ENCODE peak calls at places on chromosomes 13 and 19, in nine cellular contexts. A, V, P, X, G, M, S, T and J are unnamed samples.
A peak's percentile ranks its signal among the peaks of the same experiment; 100 is the strongest.

GRCh38 chr19:42270346-42271044 is 1.4 kb downstream of the CIC start:
- DNase-seq in M (peak; percentile 71), V (peak; percentile 57), X (no peak), S (peak; percentile 94), G (no peak), P (peak; percentile 49), T (no peak), A (no peak), J (peak; percentile 37)

GRCh38 chr19:30062331-30063183 is 120.5 kb downstream of the URI1 start:
- DNase-seq in T (no peak), S (no peak), V (no peak), P (peak; percentile 49), A (no peak), G (no peak), M (no peak), X (no peak), J (no peak)

GRCh38 chr13:101627556-101627943 is 175.1 kb downstream of the ITGBL1 start:
- DNase-seq in M (peak; percentile 23), P (no peak), S (peak; percentile 40), A (no peak), V (peak; percentile 55), T (no peak), G (no peak), X (no peak), J (no peak)

GRCh38 chr19:5949792-5950305 is 28.1 kb downstream of the RANBP3 start:
- DNase-seq in A (no peak), M (peak; percentile 92), X (no peak), T (no peak), S (no peak), P (no peak), V (no peak), G (no peak), J (peak; percentile 95)

GRCh38 chr19:6318772-6319171 is 14.6 kb downstream of the ACER1 start:
- DNase-seq in G (no peak), T (no peak), A (no peak), V (peak; percentile 27), X (no peak), M (no peak), P (no peak), S (peak; percentile 50), J (no peak)

GRCh38 chr19:4969772-4970531 is 1.0 kb downstream of the KDM4B start:
- DNase-seq in M (peak; percentile 26), P (peak; percentile 47), S (peak; percentile 73), G (peak; percentile 32), X (no peak), A (no peak), T (peak; percentile 31), V (peak; percentile 51), J (peak; percentile 43)

GRCh38 chr13:50401721-50402510 is 386.7 kb downstream of the KCNRG start:
- DNase-seq in P (no peak), V (peak; percentile 59), X (no peak), S (peak; percentile 69), A (no peak), G (no peak), T (no peak), M (no peak), J (no peak)

GRCh38 chr13:49997935-49998334 is 1.1 kb downstream of the TRIM13 start:
- DNase-seq in T (no peak), P (no peak), G (peak; percentile 54), M (no peak), A (no peak), X (no peak), V (peak; percentile 18), S (peak; percentile 26), J (peak; percentile 16)

DNA sequence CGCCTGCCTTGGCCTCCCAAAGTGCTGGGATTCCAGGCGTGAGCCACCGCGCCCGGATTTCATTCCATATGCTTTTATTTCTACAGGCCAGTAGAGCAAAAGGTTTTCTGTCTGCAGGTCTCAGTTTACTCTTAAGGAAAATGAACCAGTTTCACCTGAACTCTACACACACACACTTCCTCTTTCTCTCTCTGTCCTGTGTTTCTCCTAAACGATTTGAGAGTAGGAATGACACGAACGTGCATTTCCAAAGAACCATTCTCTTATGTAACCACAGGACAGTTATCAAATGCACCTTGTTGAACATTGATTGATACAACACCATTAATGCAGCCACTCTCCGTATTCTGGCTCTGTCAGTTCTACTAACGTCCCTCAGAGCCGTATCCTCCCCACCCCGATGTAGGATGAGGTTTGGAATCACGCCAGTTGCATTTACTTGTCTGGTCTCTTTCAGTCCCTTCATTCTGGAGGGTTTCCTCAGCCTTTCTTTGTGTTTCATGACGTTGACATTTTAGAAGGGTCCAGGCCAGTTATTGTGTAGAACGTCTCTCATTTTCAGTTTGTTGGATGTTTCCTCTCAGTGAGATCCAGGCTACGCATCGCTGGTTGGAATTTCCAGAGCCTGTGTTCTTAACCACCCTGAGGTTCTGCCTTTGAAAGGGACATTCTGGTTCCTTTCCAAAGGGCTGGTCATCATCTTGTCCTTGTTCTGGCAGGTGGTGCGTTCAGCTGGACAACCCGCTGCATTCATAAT is 36.0 kb downstream of the BICRA start:
- DNase-seq in V (no peak), X (no peak), S (no peak), P (no peak), T (no peak), M (no peak), G (no peak), A (no peak), J (no peak)
- TF ChIP-seq EZH2phosphoT487 in V (no peak), X (no peak), S (no peak), P (no peak), T (no peak), M (no peak), G (no peak), A (no peak), J (no peak)

GRCh38 chr19:583198-583967 is 6.3 kb upstream of the HCN2 start:
- DNase-seq in G (no peak), P (no peak), X (no peak), A (no peak), M (no peak), T (no peak), S (no peak), V (no peak), J (no peak)

GRCh38 chr19:584240-585001 is 5.3 kb upstream of the HCN2 start:
- DNase-seq in P (peak; percentile 95), S (peak; percentile 58), V (peak; percentile 44), T (peak; percentile 82), X (no peak), A (peak; percentile 67), G (peak; percentile 81), M (peak; percentile 45), J (peak; percentile 65)

GRCh38 chr19:583968-584239 is 5.8 kb upstream of the HCN2 start:
- DNase-seq in X (no peak), P (no peak), T (no peak), A (no peak), G (peak; percentile 42), S (no peak), M (no peak), V (no peak), J (no peak)

GRCh38 chr19:581399-582111 is 8.1 kb upstream of the HCN2 start:
- DNase-seq in A (no peak), S (no peak), M (no peak), G (no peak), X (no peak), V (no peak), P (no peak), T (no peak), J (no peak)

GRCh38 chr19:582497-583197 is 7.0 kb upstream of the HCN2 start:
- DNase-seq in V (no peak), T (no peak), P (no peak), A (no peak), G (peak; percentile 39), M (no peak), S (peak; percentile 80), X (no peak), J (no peak)
- H3K4me1 ChIP-seq in V (peaks cover 5% of the 10 kb centered on the region), T (no peaks in the 10 kb centered on the region), P (no peaks in the 10 kb centered on the region), A (no peaks in the 10 kb centered on the region), G (no peaks in the 10 kb centered on the region), M (no peaks in the 10 kb centered on the region), S (peaks cover 15% of the 10 kb centered on the region), X (peaks cover 4% of the 10 kb centered on the region), J (no peaks in the 10 kb centered on the region)

GRCh38 chr19:40443930-40444180 is 280 bp downstream of the SERTAD3 start:
- DNase-seq in V (no peak), X (no peak), A (no peak), T (no peak), P (no peak), M (no peak), S (no peak), G (peak; percentile 73), J (peak; percentile 69)

GRCh38 chr19:40441719-40442253 is 2.3 kb downstream of the SERTAD3 start:
- DNase-seq in S (no peak), G (no peak), V (no peak), A (no peak), T (no peak), X (no peak), M (no peak), P (no peak), J (no peak)

GRCh38 chr19:40443131-40443929 is 805 bp downstream of the SERTAD3 start:
- DNase-seq in G (peak; percentile 100), A (peak; percentile 100), P (peak; percentile 96), V (peak; percentile 98), T (peak; percentile 100), M (peak; percentile 100), X (peak; percentile 98), S (peak; percentile 100), J (peak; percentile 100)

GRCh38 chr19:40444181-40445005 is at the start of gene SERTAD3:
- DNase-seq in V (peak; percentile 91), S (peak; percentile 99), M (peak; percentile 96), A (peak; percentile 99), P (peak; percentile 96), T (peak; percentile 99), G (peak; percentile 99), X (peak; percentile 85), J (peak; percentile 98)

DNA sequence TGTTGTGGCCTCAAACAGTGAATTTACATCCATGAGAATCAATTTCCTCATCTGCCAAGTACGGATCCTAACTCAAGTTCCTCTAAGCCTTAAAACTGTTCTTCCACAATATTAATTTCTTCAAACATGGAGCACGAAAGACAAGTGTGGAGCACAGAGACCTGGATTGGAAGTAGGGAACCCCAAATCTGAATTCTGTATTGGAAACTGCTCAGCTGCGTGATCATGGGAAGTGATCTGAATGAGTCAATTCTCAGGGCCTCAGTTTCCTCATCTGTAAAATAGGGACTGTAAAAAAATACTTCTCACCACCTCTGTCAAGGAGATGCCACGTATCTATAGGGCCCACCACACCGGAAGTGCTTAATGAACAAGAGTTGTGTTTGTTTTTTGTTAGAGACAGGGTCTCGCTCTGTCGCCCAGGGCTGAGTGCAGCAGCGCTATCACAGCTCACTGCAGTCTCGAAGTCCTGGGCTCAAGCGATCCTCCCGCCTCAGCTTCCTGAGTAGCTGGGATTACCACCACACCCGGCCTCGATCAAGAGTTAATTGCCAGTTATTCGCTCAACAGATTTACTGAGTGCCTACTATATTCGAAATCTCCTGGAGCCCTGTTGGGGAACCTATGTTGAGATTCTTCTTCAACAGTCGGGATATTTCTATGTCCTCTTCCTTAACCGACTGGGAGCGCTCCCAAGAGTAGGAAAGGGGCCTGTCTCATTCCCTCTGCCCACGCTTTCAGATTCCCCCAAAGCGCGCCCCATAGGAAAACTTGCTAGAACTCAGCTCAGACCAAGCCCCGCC is 1.6 kb downstream of the SERTAD3 start:
- DNase-seq in P (no peak), A (no peak), T (no peak), V (no peak), S (no peak), G (peak; percentile 38), X (no peak), M (no peak), J (peak; percentile 68)
- H2AFZ ChIP-seq in P (no peak overlapping the region), A (no peak overlapping the region), T (no peak overlapping the region), V (peak overlapping the region; percentile 66), S (no peak overlapping the region), G (no peak overlapping the region), X (no peak overlapping the region), M (peak overlapping the region; percentile 42), J (peak overlapping the region; percentile 16)

DNA sequence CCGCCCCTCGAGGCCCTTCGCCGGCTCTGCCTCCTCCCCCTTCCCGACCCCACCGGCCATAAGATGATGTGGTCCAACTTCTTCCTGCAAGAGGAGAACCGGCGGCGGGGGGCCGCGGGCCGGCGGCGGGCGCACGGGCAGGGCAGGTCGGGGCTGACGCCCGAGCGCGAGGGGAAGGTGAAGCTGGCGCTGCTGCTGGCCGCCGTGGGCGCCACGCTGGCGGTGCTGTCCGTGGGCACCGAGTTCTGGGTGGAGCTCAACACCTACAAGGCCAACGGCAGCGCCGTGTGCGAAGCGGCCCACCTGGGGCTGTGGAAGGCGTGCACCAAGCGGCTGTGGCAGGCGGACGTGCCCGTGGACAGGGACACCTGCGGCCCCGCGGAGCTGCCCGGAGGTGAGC is 1.4 kb downstream of the CACNG6 start:
- DNase-seq in T (no peak), S (no peak), X (no peak), P (no peak), G (no peak), A (no peak), V (no peak), M (no peak), J (no peak)
- TF ChIP-seq EZH2phosphoT487 in T (no peak), S (no peak), X (no peak), P (no peak), G (no peak), A (no peak), V (no peak), M (no peak), J (no peak)